ENCODE peak calls at places on chromosomes 2 and 18, in four cellular contexts. One of them, this sample, is unnamed.

GRCh38 chr2:179595284-179595683 is 266.1 kb downstream of the ZNF385B start:
- DNase-seq in K562: no peak
- DNase-seq in GM12878: no peak
- DNase-seq in IMR-90: no peak
- DNase-seq in this sample: peak

GRCh38 chr2:42567806-42568429 is 514 bp upstream of the MTA3 start:
- DNase-seq in K562: peak
- DNase-seq in GM12878: peak
- DNase-seq in IMR-90: no peak
- DNase-seq in this sample: peak

GRCh38 chr2:70115646-70116442 is 28.6 kb downstream of the PCBP1 start:
- DNase-seq in K562: peak
- DNase-seq in GM12878: no peak
- DNase-seq in IMR-90: no peak
- DNase-seq in this sample: no peak

GRCh38 chr2:15759385-15759784 is 167.7 kb downstream of the DDX1 start:
- DNase-seq in K562: no peak
- DNase-seq in GM12878: no peak
- DNase-seq in IMR-90: no peak
- DNase-seq in this sample: no peak

GRCh38 chr2:201558232-201558631 is 85.1 kb downstream of the TMEM237 start:
- DNase-seq in K562: no peak
- DNase-seq in GM12878: no peak
- DNase-seq in IMR-90: no peak
- DNase-seq in this sample: no peak

GRCh38 chr18:79951545-79952456 is at the start of gene SLC66A2:
- DNase-seq in K562: peak
- DNase-seq in GM12878: no peak
- DNase-seq in IMR-90: peak
- DNase-seq in this sample: no peak

GRCh38 chr2:238290079-238290478 is 1.7 kb upstream of the PER2 start:
- DNase-seq in K562: peak
- DNase-seq in GM12878: no peak
- DNase-seq in IMR-90: no peak
- DNase-seq in this sample: no peak

GRCh38 chr18:8084160-8084559 is 517.0 kb downstream of the PTPRM start:
- DNase-seq in K562: peak
- DNase-seq in GM12878: no peak
- DNase-seq in IMR-90: peak
- DNase-seq in this sample: peak

GRCh38 chr2:120866483-120867140 is 130.9 kb downstream of the GLI2 start:
- DNase-seq in K562: no peak
- DNase-seq in GM12878: no peak
- DNase-seq in IMR-90: no peak
- DNase-seq in this sample: no peak

GRCh38 chr2:73156539-73157124 is 43.9 kb upstream of the RAB11FIP5 start:
- DNase-seq in K562: peak
- DNase-seq in GM12878: no peak
- DNase-seq in IMR-90: peak
- DNase-seq in this sample: peak

GRCh38 chr18:23587220-23587642 is 925 bp upstream of the NPC1 start:
- DNase-seq in K562: no peak
- DNase-seq in GM12878: no peak
- DNase-seq in IMR-90: no peak
- DNase-seq in this sample: no peak

GRCh38 chr2:128440666-128441340 is 122.1 kb upstream of the HS6ST1 start:
- DNase-seq in K562: no peak
- DNase-seq in GM12878: no peak
- DNase-seq in IMR-90: no peak
- DNase-seq in this sample: no peak

GRCh38 chr2:164868563-164869419 is 27.2 kb upstream of the COBLL1 start:
- DNase-seq in K562: no peak
- DNase-seq in GM12878: no peak
- DNase-seq in IMR-90: no peak
- DNase-seq in this sample: no peak

GRCh38 chr2:168174761-168175160 is 72.6 kb downstream of the STK39 start:
- DNase-seq in K562: no peak
- DNase-seq in GM12878: no peak
- DNase-seq in IMR-90: no peak
- DNase-seq in this sample: no peak

GRCh38 chr18:10036479-10036878 is 122.7 kb downstream of the VAPA start:
- DNase-seq in K562: no peak
- DNase-seq in GM12878: no peak
- DNase-seq in IMR-90: no peak
- DNase-seq in this sample: no peak

GRCh38 chr2:99468155-99468554 is 21.7 kb downstream of the REV1 start:
- DNase-seq in K562: no peak
- DNase-seq in GM12878: no peak
- DNase-seq in IMR-90: no peak
- DNase-seq in this sample: no peak

GRCh38 chr2:60661073-60661738 is 94.9 kb upstream of the PAPOLG start:
- DNase-seq in K562: no peak
- DNase-seq in GM12878: no peak
- DNase-seq in IMR-90: no peak
- DNase-seq in this sample: no peak

GRCh38 chr2:98564541-98565164 is 43.7 kb downstream of the COA5 start:
- DNase-seq in K562: no peak
- DNase-seq in GM12878: no peak
- DNase-seq in IMR-90: no peak
- DNase-seq in this sample: no peak

GRCh38 chr18:63322908-63323634 is 3.5 kb upstream of the BCL2 start:
- DNase-seq in K562: peak
- DNase-seq in GM12878: no peak
- DNase-seq in IMR-90: peak
- DNase-seq in this sample: no peak

GRCh38 chr18:21897811-21898210 is 157.2 kb downstream of the MIB1 start:
- DNase-seq in K562: peak
- DNase-seq in GM12878: no peak
- DNase-seq in IMR-90: peak
- DNase-seq in this sample: peak

GRCh38 chr2:26754972-26755670 is 9.0 kb upstream of the SLC35F6 start:
- DNase-seq in K562: no peak
- DNase-seq in GM12878: no peak
- DNase-seq in IMR-90: no peak
- DNase-seq in this sample: no peak

GRCh38 chr2:26758790-26759321 is 5.2 kb upstream of the SLC35F6 start:
- DNase-seq in K562: no peak
- DNase-seq in GM12878: no peak
- DNase-seq in IMR-90: peak
- DNase-seq in this sample: no peak

GRCh38 chr2:26756337-26756736 is 7.7 kb upstream of the SLC35F6 start:
- DNase-seq in K562: no peak
- DNase-seq in GM12878: no peak
- DNase-seq in IMR-90: no peak
- DNase-seq in this sample: no peak

GRCh38 chr2:26759845-26760244 is 4.2 kb upstream of the SLC35F6 start:
- DNase-seq in K562: no peak
- DNase-seq in GM12878: no peak
- DNase-seq in IMR-90: no peak
- DNase-seq in this sample: no peak

DNA sequence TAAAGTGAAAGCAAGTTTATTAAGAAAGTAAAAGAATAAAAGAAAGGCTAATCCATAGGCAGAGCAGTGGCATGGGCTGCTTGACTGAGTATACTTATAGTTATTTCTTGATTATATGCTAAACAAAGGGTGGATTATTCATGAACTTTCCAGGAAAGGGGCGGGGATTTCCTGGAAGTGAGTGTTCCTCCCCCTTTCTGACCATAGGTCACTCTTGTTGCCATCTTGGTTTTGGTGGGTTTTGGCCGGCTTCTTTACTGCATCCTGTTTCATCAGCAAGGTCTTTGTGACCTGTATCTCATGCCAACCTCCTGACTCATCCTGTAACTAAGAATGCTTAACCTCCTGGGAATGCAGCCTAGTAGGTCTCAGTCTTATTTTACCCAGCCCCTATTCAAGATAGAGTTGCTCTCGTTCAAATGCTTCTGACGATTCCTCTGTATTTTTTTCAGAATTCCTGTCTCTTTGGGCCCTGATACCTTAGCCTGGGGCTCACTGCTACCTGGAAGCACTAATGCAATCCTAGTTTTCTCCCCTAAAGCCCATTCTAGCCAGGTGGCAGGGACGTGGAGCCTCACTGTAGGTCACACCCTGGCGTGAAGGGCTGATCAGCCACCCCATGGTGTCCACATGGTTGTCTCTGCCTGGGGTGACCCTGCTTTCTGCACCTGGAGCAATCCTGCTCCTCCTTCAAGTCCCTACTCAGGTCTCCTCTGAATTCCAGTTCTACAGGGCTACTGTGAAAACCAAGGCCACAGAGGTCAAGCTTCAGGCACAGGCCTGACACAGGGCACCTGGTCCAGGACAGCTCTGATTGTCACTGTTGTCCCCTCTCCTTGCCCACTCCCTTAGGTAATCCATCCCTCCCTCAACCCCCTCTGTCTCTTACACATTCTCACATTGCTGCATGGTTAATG is 6.0 kb upstream of the SLC35F6 start:
- DNase-seq in K562: peak
- DNase-seq in GM12878: peak
- DNase-seq in IMR-90: peak
- DNase-seq in this sample: no peak
- TF ChIP-seq CHD1 in K562: no peak
- TF ChIP-seq CHD1 in GM12878: no peak
- TF ChIP-seq CHD1 in IMR-90: no peak
- TF ChIP-seq CHD1 in this sample: no peak

GRCh38 chr2:172586255-172586891 is 30.5 kb downstream of the PDK1 start:
- DNase-seq in K562: no peak
- DNase-seq in GM12878: no peak
- DNase-seq in IMR-90: no peak
- DNase-seq in this sample: no peak
- TF ChIP-seq CHD1 in K562: no peak
- TF ChIP-seq CHD1 in GM12878: no peak
- TF ChIP-seq CHD1 in IMR-90: no peak
- TF ChIP-seq CHD1 in this sample: no peak

DNA sequence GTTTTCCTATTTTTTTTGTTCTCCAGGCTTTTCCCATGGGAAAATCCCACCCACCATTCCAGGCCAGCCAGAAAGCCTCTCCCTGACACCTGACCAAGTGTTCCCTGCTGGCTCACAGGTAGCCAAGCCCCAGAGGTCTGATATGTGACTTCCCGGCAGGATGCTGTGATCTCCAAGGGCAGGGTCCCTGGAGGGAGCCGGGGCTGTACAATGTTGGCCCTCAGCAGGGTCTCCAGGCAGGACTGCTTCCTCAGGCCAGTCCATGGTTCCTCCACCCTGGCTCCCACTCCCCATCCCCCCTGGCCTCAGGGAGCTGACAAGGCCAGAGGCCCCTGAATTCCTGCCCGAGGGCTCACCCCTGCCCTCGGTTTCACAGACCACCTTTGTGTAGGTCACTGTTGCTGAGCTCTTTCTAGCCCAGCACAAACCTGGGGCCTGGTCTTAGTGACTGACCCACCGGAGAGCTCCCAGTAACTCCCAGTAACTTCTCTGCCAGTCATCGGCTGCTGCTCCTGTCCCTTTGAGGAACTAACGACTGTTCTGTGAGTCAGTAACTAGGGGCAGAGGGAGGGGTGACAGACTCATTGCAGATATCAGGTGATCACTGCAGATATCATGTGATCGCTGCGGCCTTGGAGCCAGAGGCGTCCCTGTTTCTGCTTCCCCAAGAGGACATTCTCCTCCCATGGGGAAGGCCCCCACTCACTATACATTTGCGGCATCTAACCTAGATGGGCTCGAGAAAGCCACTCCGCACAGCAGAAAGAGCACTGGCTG is 38.7 kb downstream of the SDC1 start:
- DNase-seq in K562: peak
- DNase-seq in GM12878: no peak
- DNase-seq in IMR-90: peak
- DNase-seq in this sample: no peak
- TF ChIP-seq CHD1 in K562: no peak
- TF ChIP-seq CHD1 in GM12878: no peak
- TF ChIP-seq CHD1 in IMR-90: no peak
- TF ChIP-seq CHD1 in this sample: no peak

GRCh38 chr2:233480490-233481202 is 85.9 kb downstream of the USP40 start:
- DNase-seq in K562: no peak
- DNase-seq in GM12878: no peak
- DNase-seq in IMR-90: no peak
- DNase-seq in this sample: no peak
- TF ChIP-seq CHD1 in K562: no peak
- TF ChIP-seq CHD1 in GM12878: no peak
- TF ChIP-seq CHD1 in IMR-90: no peak
- TF ChIP-seq CHD1 in this sample: no peak

GRCh38 chr2:44077942-44078511 is 82.2 kb upstream of the LRPPRC start:
- DNase-seq in K562: no peak
- DNase-seq in GM12878: no peak
- DNase-seq in IMR-90: no peak
- DNase-seq in this sample: no peak

GRCh38 chr2:44071454-44072046 is 75.8 kb upstream of the LRPPRC start:
- DNase-seq in K562: no peak
- DNase-seq in GM12878: peak
- DNase-seq in IMR-90: no peak
- DNase-seq in this sample: no peak

GRCh38 chr2:44079686-44080085 is 83.9 kb upstream of the LRPPRC start:
- DNase-seq in K562: no peak
- DNase-seq in GM12878: no peak
- DNase-seq in IMR-90: no peak
- DNase-seq in this sample: no peak

DNA sequence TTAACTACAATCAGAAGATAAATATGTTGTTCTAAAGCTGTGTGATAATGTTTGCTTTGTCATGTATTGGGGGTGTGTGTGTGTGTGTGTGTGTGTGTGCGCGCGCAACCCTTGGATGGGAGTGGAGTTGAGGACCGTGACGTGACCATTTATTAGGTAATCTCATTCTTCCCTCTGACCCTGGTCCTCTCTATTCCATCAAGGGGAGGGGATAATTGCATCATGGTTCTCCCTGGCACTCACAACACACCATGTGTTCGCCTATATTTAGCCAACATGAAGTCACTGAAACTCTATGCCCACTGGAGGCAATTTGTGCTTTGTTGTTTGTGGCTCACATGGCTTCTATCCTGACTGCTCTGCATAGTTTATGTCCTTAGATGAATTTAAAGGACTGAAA is 79.7 kb upstream of the LRPPRC start:
- DNase-seq in K562: no peak
- DNase-seq in GM12878: no peak
- DNase-seq in IMR-90: peak
- DNase-seq in this sample: no peak
- TF ChIP-seq CHD1 in K562: no peak
- TF ChIP-seq CHD1 in GM12878: no peak
- TF ChIP-seq CHD1 in IMR-90: no peak
- TF ChIP-seq CHD1 in this sample: no peak

GRCh38 chr2:226836548-226836885 is 663 bp downstream of the RHBDD1 start:
- DNase-seq in K562: no peak
- DNase-seq in GM12878: no peak
- DNase-seq in IMR-90: no peak
- DNase-seq in this sample: no peak

GRCh38 chr2:226837787-226838603 is 2.1 kb downstream of the RHBDD1 start:
- DNase-seq in K562: peak
- DNase-seq in GM12878: no peak
- DNase-seq in IMR-90: no peak
- DNase-seq in this sample: no peak

GRCh38 chr2:226838758-226839555 is 3.1 kb downstream of the RHBDD1 start:
- DNase-seq in K562: no peak
- DNase-seq in GM12878: no peak
- DNase-seq in IMR-90: no peak
- DNase-seq in this sample: no peak

GRCh38 chr2:226837334-226837733 is 1.5 kb downstream of the RHBDD1 start:
- DNase-seq in K562: no peak
- DNase-seq in GM12878: no peak
- DNase-seq in IMR-90: no peak
- DNase-seq in this sample: no peak

GRCh38 chr2:226839960-226840359 is 4.1 kb downstream of the RHBDD1 start:
- DNase-seq in K562: no peak
- DNase-seq in GM12878: no peak
- DNase-seq in IMR-90: no peak
- DNase-seq in this sample: no peak
- TF ChIP-seq CHD1 in K562: no peak
- TF ChIP-seq CHD1 in GM12878: no peak
- TF ChIP-seq CHD1 in IMR-90: no peak
- TF ChIP-seq CHD1 in this sample: no peak